ENCODE peak calls at places on chromosomes 13 and 19, in four cellular contexts. U is glutamatergic neuron, W is psoas muscle, A is epithelial cell of proximal tubule. B is an unnamed sample.

GRCh38 chr19:36401475-36401874 is 17.0 kb downstream of the ZFP82 start:
- DNase-seq in W (no peak), A (no peak), U (no peak), B (no peak)

GRCh38 chr19:6087074-6087506 is 23.2 kb downstream of the RFX2 start:
- DNase-seq in U (peak), W (no peak), A (no peak), B (no peak)

GRCh38 chr19:17075860-17076538 is 422 bp downstream of the MYO9B start:
- DNase-seq in A (no peak), U (no peak), W (peak), B (no peak)

GRCh38 chr19:49097453-49098288 is 12.4 kb downstream of the SNRNP70 start:
- DNase-seq in A (no peak), U (peak), W (peak), B (peak)

GRCh38 chr19:48794291-48794690 is 16.5 kb downstream of the BCAT2 start:
- DNase-seq in A (no peak), U (no peak), W (no peak), B (no peak)

GRCh38 chr13:94886191-94886590 is 173.8 kb upstream of the SOX21 start:
- DNase-seq in U (no peak), W (no peak), A (no peak), B (no peak)

GRCh38 chr19:35119091-35119490 is 3.5 kb downstream of the FXYD3 start:
- DNase-seq in A (no peak), U (no peak), W (no peak), B (no peak)

GRCh38 chr13:109154546-109154945 is 525.1 kb downstream of the MYO16 start:
- DNase-seq in U (no peak), W (no peak), A (no peak), B (no peak)

GRCh38 chr19:34555447-34555846 is 73.9 kb downstream of the WTIP start:
- DNase-seq in A (no peak), U (no peak), W (no peak), B (no peak)

GRCh38 chr13:30125422-30126073 is 181.8 kb downstream of the KATNAL1 start:
- DNase-seq in W (no peak), U (no peak), A (peak), B (peak)

GRCh38 chr13:113880651-113881611 is 17.1 kb upstream of the GAS6 start:
- DNase-seq in U (no peak), W (no peak), A (no peak), B (no peak)

GRCh38 chr13:20191902-20192469 is 752 bp downstream of the GJB2 start:
- DNase-seq in W (no peak), U (no peak), A (no peak), B (no peak)

GRCh38 chr13:42258747-42259146 is 13.2 kb upstream of the AKAP11 start:
- DNase-seq in U (peak), W (no peak), A (no peak), B (no peak)

GRCh38 chr13:37348916-37349653 is 243.6 kb upstream of the CSNK1A1L start:
- DNase-seq in A (no peak), U (no peak), W (no peak), B (peak)

GRCh38 chr19:7680606-7681335 is at the start of gene TRAPPC5:
- DNase-seq in W (peak), A (no peak), U (peak), B (peak)

GRCh38 chr19:7677664-7678311 is 898 bp downstream of the MCEMP1 start:
- DNase-seq in U (no peak), A (no peak), W (no peak), B (no peak)

GRCh38 chr19:7676854-7677253 is at the start of gene MCEMP1:
- DNase-seq in A (no peak), U (no peak), W (no peak), B (no peak)

GRCh38 chr19:7679771-7680605 is 645 bp upstream of the TRAPPC5 start:
- DNase-seq in U (no peak), A (no peak), W (no peak), B (no peak)

DNA sequence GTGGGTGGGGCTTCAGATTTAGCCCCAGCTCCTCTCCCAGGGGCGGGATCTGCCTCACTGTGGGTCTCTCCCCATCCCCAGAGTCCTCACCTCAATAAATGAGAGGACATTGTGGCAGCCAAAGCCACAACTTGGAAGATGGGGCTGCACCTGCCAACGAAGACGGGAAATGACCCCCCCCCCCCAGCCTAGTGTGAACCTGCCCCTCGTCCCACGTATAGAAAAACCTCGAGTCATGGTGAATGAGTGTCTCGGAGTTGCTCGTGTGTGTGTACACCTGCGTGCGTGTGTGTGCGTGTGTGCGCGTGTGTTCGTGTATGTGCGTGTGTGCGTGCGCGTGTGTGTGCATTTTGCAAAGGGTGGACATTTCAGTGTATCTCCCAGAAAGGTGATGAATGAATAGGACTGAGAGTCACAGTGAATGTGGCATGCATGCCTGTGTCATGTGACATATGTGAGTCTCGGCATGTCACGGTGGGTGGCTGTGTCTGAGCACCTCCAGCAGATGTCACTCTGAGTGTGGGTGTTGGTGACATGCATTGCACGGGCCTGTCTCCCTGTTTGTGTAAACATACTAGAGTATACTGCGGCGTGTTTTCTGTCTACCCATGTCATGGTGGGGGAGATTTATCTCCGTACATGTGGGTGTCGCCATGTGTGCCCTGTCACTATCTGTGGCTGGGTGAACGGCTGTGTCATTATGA is 1.5 kb upstream of the TRAPPC5 start:
- DNase-seq in U (peak), A (no peak), W (no peak), B (no peak)
- TF ChIP-seq CTCF in U (no peak), A (peak), W (no peak), B (no peak)

DNA sequence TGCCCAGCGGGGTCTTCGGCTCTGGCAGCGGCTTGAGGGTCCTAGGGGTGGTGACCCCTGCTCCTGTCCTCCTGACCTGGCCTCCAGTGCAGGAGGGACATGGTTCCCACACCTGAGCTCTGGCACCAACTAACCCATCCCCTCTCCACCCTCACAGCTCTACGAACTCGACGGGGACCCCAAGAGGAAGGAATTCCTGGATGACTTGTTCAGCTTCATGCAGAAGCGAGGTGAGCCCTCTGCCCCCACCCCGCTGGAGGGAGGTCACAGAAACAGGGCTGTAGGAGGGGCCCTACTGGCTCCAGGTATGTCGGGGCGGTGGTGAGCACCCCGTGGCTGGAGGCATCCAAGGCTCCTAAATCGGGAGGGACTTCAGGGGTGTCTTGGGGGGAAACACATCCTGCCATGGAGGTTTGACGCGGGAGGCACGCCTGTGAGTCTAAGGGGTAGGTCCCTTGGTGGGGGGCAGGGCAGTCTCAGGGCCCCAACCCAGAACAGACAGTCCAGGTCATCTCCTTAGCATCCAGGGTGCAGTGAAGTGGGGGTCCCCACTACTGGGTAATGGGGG is 24.1 kb upstream of the WDR18 start:
- DNase-seq in U (no peak), W (no peak), A (no peak), B (no peak)
- TF ChIP-seq CTCF in U (no peak), W (no peak), A (no peak), B (no peak)

GRCh38 chr19:39582891-39583625 is 19.3 kb upstream of the LGALS13 start:
- DNase-seq in U (no peak), W (no peak), A (no peak), B (no peak)
- TF ChIP-seq CTCF in U (no peak), W (no peak), A (no peak), B (no peak)

GRCh38 chr19:50492303-50493052 is 15.8 kb upstream of the GARIN5A start:
- DNase-seq in A (no peak), W (peak), U (no peak), B (no peak)
- TF ChIP-seq CTCF in A (no peak), W (no peak), U (no peak), B (no peak)

DNA sequence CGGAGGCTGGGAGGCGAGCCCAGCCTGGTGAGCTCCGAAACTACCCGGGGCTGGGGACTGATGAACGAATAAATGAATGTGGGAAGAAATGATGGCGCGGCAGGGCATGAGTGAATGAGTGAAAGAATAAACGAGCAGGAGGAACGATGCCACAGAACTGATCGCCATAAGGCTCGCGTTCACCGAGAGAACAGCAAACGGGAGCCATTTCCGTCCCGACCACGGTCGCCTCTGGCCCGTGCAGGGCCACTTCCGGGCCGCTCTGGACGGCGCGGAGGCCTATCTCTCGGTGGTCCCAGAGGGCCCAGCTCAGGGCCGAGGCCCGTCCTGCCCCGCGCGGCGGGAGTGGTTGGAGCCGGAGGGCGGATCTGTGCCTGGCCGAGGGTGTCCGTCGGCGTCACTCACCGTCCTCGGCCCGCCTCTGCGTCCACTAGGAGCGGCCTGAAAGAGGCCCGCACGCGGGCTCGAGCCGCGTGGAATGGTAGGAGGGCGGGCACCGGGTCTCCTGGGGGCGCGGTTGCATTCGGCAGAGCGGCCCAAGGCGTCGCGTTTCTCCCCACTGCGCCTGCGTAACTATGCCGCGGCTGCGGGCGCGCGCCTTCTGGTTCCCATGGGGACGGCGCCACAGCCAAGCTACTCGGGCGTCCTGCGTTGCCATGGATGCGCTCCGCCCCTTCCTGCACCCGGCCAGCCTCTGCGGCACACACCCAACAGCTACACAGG is at the start of gene ZNF497:
- DNase-seq in U (peak), A (peak), W (peak), B (peak)
- TF ChIP-seq CTCF in U (no peak), A (no peak), W (no peak), B (no peak)

GRCh38 chr13:70339738-70340137 is 231.5 kb upstream of the KLHL1 start:
- DNase-seq in U (peak), W (no peak), A (no peak), B (no peak)
- TF ChIP-seq CTCF in U (peak), W (no peak), A (peak), B (no peak)

DNA sequence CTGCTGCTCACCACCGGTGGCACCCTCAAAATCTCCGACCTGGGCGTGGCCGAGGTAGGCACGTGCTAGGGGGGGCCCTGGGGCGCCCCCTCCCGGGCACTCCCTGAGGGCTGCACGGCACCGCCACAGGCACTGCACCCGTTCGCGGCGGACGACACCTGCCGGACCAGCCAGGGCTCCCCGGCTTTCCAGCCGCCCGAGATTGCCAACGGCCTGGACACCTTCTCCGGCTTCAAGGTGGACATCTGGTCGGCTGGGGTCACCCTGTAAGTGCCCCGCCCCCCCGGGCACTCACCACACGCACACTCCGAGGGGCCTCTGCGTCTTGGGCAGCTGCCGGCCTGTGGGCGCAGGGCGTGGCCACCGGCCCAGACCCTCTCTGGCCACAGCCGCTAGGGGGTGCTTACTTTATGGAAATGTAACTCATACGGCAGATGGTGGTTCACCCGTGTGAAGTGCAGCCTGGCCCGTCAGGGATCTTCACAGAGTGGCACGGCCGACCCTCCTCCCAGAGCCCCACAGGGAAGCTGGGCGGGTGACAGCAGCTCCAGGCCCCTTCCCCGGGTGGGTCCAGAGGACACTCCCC is 15.0 kb downstream of the STK11 start:
- DNase-seq in W (no peak), U (peak), A (no peak), B (no peak)
- TF ChIP-seq CTCF in W (no peak), U (no peak), A (no peak), B (no peak)